ENCODE peak calls at places on chromosome 3, in nine cellular contexts. A is mucosa of gallbladder, B is amygdala, H is T-helper 17 cell, X is nephron progenitor cell, E is head of caudate nucleus, P is C1 segment of cervical spinal cord, Q is fibroblast of pulmonary artery, W is GM12865. Y is an unnamed sample.

GRCh38 chr3:147934316-147935188 is 525.4 kb downstream of the ZIC1 start:
- DNase-seq in A (no peak), B (no peak), H (no peak), X (no peak), E (no peak), P (no peak), Q (no peak), W (no peak), Y (no peak)

GRCh38 chr3:74537164-74537563 is 77.3 kb downstream of the CNTN3 start:
- DNase-seq in A (no peak), B (no peak), H (no peak), X (no peak), E (no peak), P (no peak), Q (peak; percentile 84), W (no peak), Y (no peak)

GRCh38 chr3:187281191-187281714 is 10.3 kb downstream of the MASP1 start:
- DNase-seq in A (no peak), B (no peak), H (no peak), X (no peak), E (no peak), P (no peak), Q (peak; percentile 74), W (no peak), Y (no peak)

GRCh38 chr3:113147608-113148306 is 63.6 kb upstream of the BOC start:
- DNase-seq in A (no peak), B (no peak), H (no peak), X (no peak), E (no peak), P (no peak), Q (no peak), W (no peak), Y (no peak)

GRCh38 chr3:158573714-158574113 is 2.7 kb downstream of the MLF1 start:
- DNase-seq in A (no peak), B (no peak), H (no peak), X (no peak), E (no peak), P (no peak), Q (no peak), W (no peak), Y (no peak)

GRCh38 chr3:97148891-97149290 is 334.5 kb downstream of the EPHA6 start:
- DNase-seq in A (no peak), B (no peak), H (no peak), X (no peak), E (no peak), P (no peak), Q (no peak), W (no peak), Y (no peak)

GRCh38 chr3:114554716-114555115 is 260.9 kb downstream of the TIGIT start:
- DNase-seq in A (no peak), B (no peak), H (no peak), X (no peak), E (no peak), P (no peak), Q (peak; percentile 22), W (no peak), Y (no peak)

GRCh38 chr3:135071483-135071882 is 276.4 kb downstream of the EPHB1 start:
- DNase-seq in A (no peak), B (no peak), H (no peak), X (no peak), E (no peak), P (no peak), Q (no peak), W (no peak), Y (no peak)

GRCh38 chr3:142597898-142598297 is 1.7 kb downstream of the PLS1 start:
- DNase-seq in A (no peak), B (no peak), H (no peak), X (no peak), E (no peak), P (no peak), Q (no peak), W (no peak), Y (no peak)

GRCh38 chr3:99875925-99876781 is 58.5 kb downstream of the CMSS1 start:
- DNase-seq in A (peak; percentile 85), B (peak; percentile 76), H (peak; percentile 54), X (peak; percentile 85), E (peak; percentile 79), P (peak; percentile 30), Q (peak; percentile 83), W (peak; percentile 73), Y (peak; percentile 60)

GRCh38 chr3:150050510-150050909 is 79.8 kb upstream of the PFN2 start:
- DNase-seq in A (no peak), B (no peak), H (no peak), X (no peak), E (no peak), P (no peak), Q (peak; percentile 24), W (no peak), Y (no peak)

GRCh38 chr3:40677321-40677720 is 152.6 kb downstream of the ZNF621 start:
- DNase-seq in A (no peak), B (no peak), H (no peak), X (no peak), E (no peak), P (no peak), Q (no peak), W (no peak), Y (no peak)

GRCh38 chr3:10437272-10437994 is 68.0 kb downstream of the ATP2B2 start:
- DNase-seq in A (peak; percentile 16), B (no peak), H (no peak), X (no peak), E (no peak), P (no peak), Q (peak; percentile 20), W (peak; percentile 28), Y (peak; percentile 40)

GRCh38 chr3:157231071-157231470 is 71.1 kb upstream of the CCNL1 start:
- DNase-seq in A (no peak), B (no peak), H (no peak), X (no peak), E (no peak), P (no peak), Q (peak; percentile 78), W (no peak), Y (no peak)

GRCh38 chr3:65995030-65995429 is 43.7 kb downstream of the MAGI1 start:
- DNase-seq in A (no peak), B (no peak), H (no peak), X (no peak), E (no peak), P (no peak), Q (peak; percentile 56), W (no peak), Y (no peak)

GRCh38 chr3:139117883-139118760 is 73.4 kb upstream of the PRR23C start:
- DNase-seq in A (peak; percentile 8), B (no peak), H (no peak), X (no peak), E (no peak), P (no peak), Q (no peak), W (no peak), Y (no peak)

GRCh38 chr3:170496868-170497140 is 78.1 kb downstream of the CLDN11 start:
- DNase-seq in A (no peak), B (no peak), H (no peak), X (no peak), E (no peak), P (no peak), Q (no peak), W (no peak), Y (no peak)

GRCh38 chr3:14273886-14274517 is 95.4 kb downstream of the LSM3 start:
- DNase-seq in A (no peak), B (no peak), H (no peak), X (no peak), E (no peak), P (no peak), Q (no peak), W (no peak), Y (no peak)

GRCh38 chr3:170423001-170423615 is 4.4 kb downstream of the CLDN11 start:
- DNase-seq in A (no peak), B (peak; percentile 20), H (no peak), X (no peak), E (no peak), P (no peak), Q (no peak), W (no peak), Y (no peak)

GRCh38 chr3:189674249-189674913 is 43.2 kb downstream of the TP63 start:
- DNase-seq in A (no peak), B (no peak), H (no peak), X (no peak), E (no peak), P (no peak), Q (no peak), W (no peak), Y (no peak)

GRCh38 chr3:111903067-111903511 is 44.0 kb downstream of the PHLDB2 start:
- DNase-seq in A (no peak), B (no peak), H (no peak), X (no peak), E (no peak), P (no peak), Q (peak; percentile 82), W (no peak), Y (no peak)

GRCh38 chr3:33523093-33523667 is 83.0 kb upstream of the UBP1 start:
- DNase-seq in A (no peak), B (no peak), H (no peak), X (no peak), E (no peak), P (no peak), Q (no peak), W (no peak), Y (no peak)

GRCh38 chr3:195177432-195178123 is 93.4 kb downstream of the XXYLT1 start:
- DNase-seq in A (no peak), B (no peak), H (no peak), X (no peak), E (no peak), P (no peak), Q (no peak), W (no peak), Y (no peak)

GRCh38 chr3:117628896-117629295 is 919.3 kb downstream of the TUSC7 start:
- DNase-seq in A (no peak), B (no peak), H (no peak), X (no peak), E (peak; percentile 16), P (no peak), Q (peak; percentile 78), W (no peak), Y (no peak)

GRCh38 chr3:39941941-39942340 is 132.5 kb downstream of the MYRIP start:
- DNase-seq in A (no peak), B (no peak), H (no peak), X (no peak), E (no peak), P (no peak), Q (no peak), W (no peak), Y (no peak)

GRCh38 chr3:65597225-65597951 is 441.3 kb downstream of the MAGI1 start:
- DNase-seq in A (peak; percentile 17), B (peak; percentile 71), H (no peak), X (peak; percentile 52), E (peak; percentile 85), P (peak; percentile 68), Q (peak; percentile 35), W (no peak), Y (no peak)

GRCh38 chr3:114411292-114411691 is 117.5 kb downstream of the TIGIT start:
- DNase-seq in A (no peak), B (no peak), H (no peak), X (no peak), E (no peak), P (no peak), Q (peak; percentile 31), W (no peak), Y (no peak)

GRCh38 chr3:48795997-48796732 is 51.5 kb downstream of the PRKAR2A start:
- DNase-seq in A (no peak), B (no peak), H (no peak), X (no peak), E (no peak), P (no peak), Q (no peak), W (no peak), Y (no peak)

GRCh38 chr3:193593666-193594025 is 638 bp downstream of the OPA1 start:
- DNase-seq in A (no peak), B (no peak), H (no peak), X (peak; percentile 12), E (no peak), P (no peak), Q (peak; percentile 27), W (peak; percentile 53), Y (peak; percentile 22)

GRCh38 chr3:71156062-71156665 is 427.4 kb downstream of the FOXP1 start:
- DNase-seq in A (no peak), B (no peak), H (no peak), X (no peak), E (no peak), P (no peak), Q (no peak), W (no peak), Y (no peak)

GRCh38 chr3:53887446-53887845 is 4.2 kb downstream of the SELENOK start:
- DNase-seq in A (no peak), B (no peak), H (no peak), X (no peak), E (no peak), P (no peak), Q (no peak), W (no peak), Y (no peak)

Y was measured in natural killer cell.